ENCODE peak calls at places on chromosomes 2 and 18, in eight cellular contexts. O, U, B, W, D, T, R and Q are unnamed samples.

GRCh38 chr18:28794459-28795245 is 617.7 kb upstream of the CDH2 start:
- DNase-seq in O (no peak), U (no peak), B (peak; percentile 45), W (no peak), D (no peak), T (no peak), R (no peak), Q (no peak)

GRCh38 chr2:11073251-11073650 is 82.0 kb upstream of the SLC66A3 start:
- DNase-seq in O (peak; percentile 74), U (no peak), B (peak; percentile 31), W (no peak), D (peak; percentile 54), T (no peak), R (no peak), Q (no peak)

GRCh38 chr2:67486041-67486796 is 89.1 kb downstream of the ETAA1 start:
- DNase-seq in O (peak; percentile 22), U (no peak), B (peak; percentile 17), W (no peak), D (no peak), T (no peak), R (no peak), Q (no peak)

GRCh38 chr2:67544286-67544685 is 147.2 kb downstream of the ETAA1 start:
- DNase-seq in O (no peak), U (no peak), B (no peak), W (no peak), D (no peak), T (no peak), R (no peak), Q (no peak)

GRCh38 chr2:173759959-173760358 is 205.2 kb downstream of the SP3 start:
- DNase-seq in O (no peak), U (no peak), B (no peak), W (no peak), D (no peak), T (no peak), R (no peak), Q (no peak)

GRCh38 chr18:26549486-26550435 is 1.4 kb upstream of the KCTD1 start:
- DNase-seq in O (peak; percentile 59), U (no peak), B (peak; percentile 72), W (peak; percentile 43), D (peak; percentile 53), T (no peak), R (peak; percentile 79), Q (no peak)

GRCh38 chr2:121969766-121970639 is 214.6 kb downstream of the TSN start:
- DNase-seq in O (no peak), U (no peak), B (no peak), W (no peak), D (no peak), T (no peak), R (no peak), Q (no peak)

GRCh38 chr18:59516356-59517155 is 157.5 kb upstream of the LMAN1 start:
- DNase-seq in O (peak; percentile 86), U (no peak), B (peak; percentile 76), W (peak; percentile 61), D (no peak), T (peak; percentile 52), R (no peak), Q (no peak)

GRCh38 chr2:238720232-238720672 is 127.6 kb upstream of the TWIST2 start:
- DNase-seq in O (peak; percentile 71), U (peak; percentile 33), B (no peak), W (no peak), D (peak; percentile 52), T (no peak), R (peak; percentile 96), Q (no peak)

GRCh38 chr2:71786291-71787107 is 333.1 kb downstream of the DYSF start:
- DNase-seq in O (no peak), U (no peak), B (no peak), W (peak; percentile 1), D (no peak), T (no peak), R (no peak), Q (no peak)

GRCh38 chr2:158181171-158181570 is 79.5 kb downstream of the UPP2 start:
- DNase-seq in O (no peak), U (no peak), B (no peak), W (no peak), D (no peak), T (no peak), R (no peak), Q (no peak)

GRCh38 chr18:36352384-36352783 is 54.9 kb downstream of the FHOD3 start:
- DNase-seq in O (peak; percentile 57), U (no peak), B (peak; percentile 81), W (no peak), D (no peak), T (peak; percentile 80), R (no peak), Q (peak; percentile 65)

GRCh38 chr2:223613017-223613950 is 11.1 kb upstream of the SCG2 start:
- DNase-seq in O (peak; percentile 92), U (no peak), B (peak; percentile 98), W (peak; percentile 81), D (peak; percentile 89), T (peak; percentile 93), R (peak; percentile 94), Q (peak; percentile 92)

GRCh38 chr2:120673205-120673550 is 62.5 kb upstream of the GLI2 start:
- DNase-seq in O (no peak), U (no peak), B (no peak), W (no peak), D (no peak), T (no peak), R (no peak), Q (no peak)

GRCh38 chr18:13710460-13710859 is 15.9 kb downstream of the FAM210A start:
- DNase-seq in O (no peak), U (no peak), B (no peak), W (no peak), D (peak; percentile 87), T (no peak), R (peak; percentile 87), Q (no peak)

GRCh38 chr18:61606759-61607158 is 273.5 kb downstream of the CDH20 start:
- DNase-seq in O (peak; percentile 70), U (no peak), B (peak; percentile 93), W (peak; percentile 77), D (peak; percentile 81), T (peak; percentile 68), R (peak; percentile 89), Q (peak; percentile 71)

GRCh38 chr2:121099329-121100318 is 185.4 kb downstream of the TFCP2L1 start:
- DNase-seq in O (no peak), U (no peak), B (no peak), W (peak; percentile 44), D (peak; percentile 18), T (no peak), R (no peak), Q (no peak)

GRCh38 chr18:64119916-64120315 is 29.0 kb downstream of the LINC00305 start:
- DNase-seq in O (no peak), U (no peak), B (no peak), W (no peak), D (no peak), T (no peak), R (no peak), Q (no peak)

GRCh38 chr18:70421471-70421870 is 132.6 kb downstream of the SOCS6 start:
- DNase-seq in O (no peak), U (no peak), B (no peak), W (no peak), D (peak; percentile 28), T (no peak), R (no peak), Q (no peak)

GRCh38 chr2:46656640-46657039 is 177.3 kb downstream of the TMEM247 start:
- DNase-seq in O (no peak), U (no peak), B (no peak), W (no peak), D (no peak), T (no peak), R (no peak), Q (no peak)
- H3K4me3 ChIP-seq in O (no peak overlapping the region), U (no peak overlapping the region), B (no peak overlapping the region), W (no peak overlapping the region), D (no peak overlapping the region), T (no peak overlapping the region), R (no peak overlapping the region), Q (no peak overlapping the region)

DNA sequence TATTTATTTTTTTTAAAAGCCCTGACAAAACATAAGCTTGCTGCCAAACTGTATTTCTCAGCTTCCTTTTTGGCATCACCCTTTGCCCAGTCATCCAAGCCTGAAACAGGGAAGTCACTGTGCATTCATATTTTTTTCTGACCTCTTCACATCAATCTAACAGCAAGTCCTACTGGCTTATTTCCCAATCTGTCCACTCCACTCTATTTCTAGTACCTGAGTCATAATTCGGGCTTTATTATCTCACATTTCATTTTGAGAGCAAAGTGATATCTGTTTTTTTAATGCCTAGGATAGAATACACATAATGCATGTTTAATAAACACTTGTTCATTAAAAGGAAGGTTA is 5.1 kb downstream of the HNMT start:
- DNase-seq in O (no peak), U (no peak), B (peak; percentile 91), W (peak; percentile 43), D (no peak), T (peak; percentile 61), R (no peak), Q (no peak)
- TF ChIP-seq CTCF in O (no peak), U (no peak), B (no peak), W (no peak), D (no peak), T (no peak), R (no peak), Q (no peak)

DNA sequence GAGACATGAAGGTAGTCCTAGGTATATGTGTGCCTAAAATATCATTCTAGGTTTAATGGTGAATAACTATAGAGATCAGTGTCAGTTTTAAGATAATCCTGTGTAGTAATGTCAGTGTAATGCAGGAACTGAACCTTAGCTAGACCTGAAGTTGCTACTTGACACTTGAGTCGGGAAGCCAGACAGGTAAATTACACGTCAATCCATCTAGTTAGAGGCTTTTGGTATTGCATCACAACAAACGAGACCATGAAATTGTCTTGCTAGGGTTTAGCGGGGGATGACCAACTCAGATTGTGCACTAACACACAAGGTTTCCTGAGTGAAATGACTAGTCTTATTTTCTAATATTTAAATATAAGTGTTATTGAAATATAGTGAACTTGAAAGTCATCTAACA is 2.0 kb downstream of the YPEL5 start:
- DNase-seq in O (no peak), U (no peak), B (no peak), W (no peak), D (no peak), T (no peak), R (no peak), Q (no peak)
- H3K4me3 ChIP-seq in O (no peak overlapping the region), U (no peak overlapping the region), B (no peak overlapping the region), W (no peak overlapping the region), D (no peak overlapping the region), T (no peak overlapping the region), R (no peak overlapping the region), Q (no peak overlapping the region)

DNA sequence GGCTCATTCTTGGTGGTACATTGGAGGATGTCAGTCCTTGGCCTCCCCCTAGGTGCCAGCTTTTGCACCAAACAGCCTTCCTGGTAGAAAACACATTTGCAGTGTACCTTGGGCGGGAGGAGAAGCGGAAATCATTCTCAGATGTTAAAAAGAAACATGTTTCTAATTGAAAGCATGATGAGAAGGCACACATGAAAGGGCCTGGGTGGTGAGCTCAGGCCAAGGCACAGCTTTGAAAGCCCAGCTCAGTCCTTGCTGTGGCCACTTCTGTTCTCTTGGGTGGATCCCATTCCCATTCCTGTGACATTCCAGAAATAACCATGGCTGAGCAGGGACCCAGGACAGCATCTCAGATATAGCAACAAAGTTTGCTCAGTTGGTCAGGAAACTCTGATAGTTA is 71.5 kb downstream of the LTBP1 start:
- DNase-seq in O (no peak), U (no peak), B (peak; percentile 16), W (no peak), D (no peak), T (no peak), R (no peak), Q (no peak)
- TF ChIP-seq CTCF in O (no peak), U (no peak), B (no peak), W (no peak), D (no peak), T (no peak), R (no peak), Q (no peak)